ENCODE peak calls at places on chromosome 2, in seven cellular contexts. M is upper lobe of left lung, C is foreskin fibroblast, Y is mammary epithelial cell, E is fibroblast of the aortic adventitia, N is AG09319, V is upper lobe of right lung. S is an unnamed sample.

GRCh38 chr2:106159867-106160785 is 34.0 kb downstream of the UXS1 start:
- DNase-seq in M (no peak), C (no peak), Y (no peak), E (no peak), N (no peak), V (no peak), S (peak)

GRCh38 chr2:86256982-86257381 is 57.7 kb downstream of the MRPL35 start:
- DNase-seq in M (no peak), C (no peak), Y (peak), E (no peak), N (no peak), V (no peak), S (no peak)

GRCh38 chr2:129314120-129314519 is 665.3 kb upstream of the RAB6C start:
- DNase-seq in M (no peak), C (no peak), Y (no peak), E (no peak), N (no peak), V (no peak), S (no peak)

GRCh38 chr2:98478861-98479770 is 34.5 kb downstream of the INPP4A start:
- DNase-seq in M (no peak), C (no peak), Y (peak), E (no peak), N (no peak), V (no peak), S (peak)

GRCh38 chr2:156483741-156484173 is 47.6 kb downstream of the GPD2 start:
- DNase-seq in M (no peak), C (no peak), Y (no peak), E (peak), N (no peak), V (no peak), S (no peak)

GRCh38 chr2:43083278-43083677 is 143.1 kb downstream of the ZFP36L2 start:
- DNase-seq in M (peak), C (no peak), Y (no peak), E (peak), N (no peak), V (no peak), S (no peak)

GRCh38 chr2:188475945-188476344 is 184.3 kb downstream of the GULP1 start:
- DNase-seq in M (no peak), C (peak), Y (peak), E (peak), N (peak), V (no peak), S (no peak)

GRCh38 chr2:19124135-19124534 is 234.3 kb downstream of the OSR1 start:
- DNase-seq in M (no peak), C (peak), Y (peak), E (peak), N (no peak), V (no peak), S (no peak)

GRCh38 chr2:201465524-201465971 is 14.0 kb downstream of the STRADB start:
- DNase-seq in M (no peak), C (peak), Y (no peak), E (peak), N (no peak), V (no peak), S (no peak)

GRCh38 chr2:12811916-12812315 is 95.2 kb downstream of the TRIB2 start:
- DNase-seq in M (no peak), C (peak), Y (no peak), E (no peak), N (no peak), V (no peak), S (no peak)

GRCh38 chr2:84417453-84417852 is 41.6 kb downstream of the SUCLG1 start:
- DNase-seq in M (no peak), C (no peak), Y (peak), E (no peak), N (no peak), V (no peak), S (no peak)

GRCh38 chr2:7919510-7919909 is 762.3 kb upstream of the ID2 start:
- DNase-seq in M (no peak), C (no peak), Y (no peak), E (no peak), N (no peak), V (no peak), S (no peak)

GRCh38 chr2:241559489-241560180 is 1.1 kb downstream of the BOK start:
- DNase-seq in M (no peak), C (peak), Y (peak), E (peak), N (no peak), V (peak), S (no peak)

GRCh38 chr2:28583899-28584553 is 88.2 kb downstream of the PLB1 start:
- DNase-seq in M (peak), C (peak), Y (peak), E (peak), N (peak), V (peak), S (peak)

GRCh38 chr2:158025263-158025996 is 76.2 kb upstream of the UPP2 start:
- DNase-seq in M (no peak), C (peak), Y (no peak), E (peak), N (peak), V (no peak), S (no peak)

GRCh38 chr2:127193948-127194267 is 26.2 kb downstream of the CYP27C1 start:
- DNase-seq in M (no peak), C (no peak), Y (no peak), E (peak), N (no peak), V (no peak), S (no peak)

GRCh38 chr2:214774108-214774507 is 35.4 kb downstream of the BARD1 start:
- DNase-seq in M (no peak), C (peak), Y (peak), E (peak), N (no peak), V (no peak), S (no peak)

GRCh38 chr2:108449410-108450200 is 599 bp downstream of the GCC2 start:
- DNase-seq in M (peak), C (peak), Y (no peak), E (peak), N (no peak), V (no peak), S (peak)

GRCh38 chr2:202249521-202249850 is 11.1 kb upstream of the SUMO1 start:
- DNase-seq in M (no peak), C (no peak), Y (peak), E (no peak), N (no peak), V (no peak), S (no peak)

GRCh38 chr2:74063486-74063885 is 78.8 kb downstream of the TET3 start:
- DNase-seq in M (no peak), C (peak), Y (no peak), E (no peak), N (no peak), V (no peak), S (no peak)

GRCh38 chr2:187408926-187409325 is 39.1 kb downstream of the CALCRL start:
- DNase-seq in M (no peak), C (no peak), Y (no peak), E (no peak), N (no peak), V (no peak), S (no peak)

GRCh38 chr2:136025057-136025973 is 39.9 kb upstream of the DARS1 start:
- DNase-seq in M (peak), C (peak), Y (no peak), E (peak), N (no peak), V (peak), S (peak)

GRCh38 chr2:28869494-28870145 is 489 bp downstream of the TRMT61B start:
- DNase-seq in M (peak), C (peak), Y (no peak), E (peak), N (no peak), V (no peak), S (peak)

GRCh38 chr2:38791747-38792146 is 13.7 kb downstream of the GEMIN6 start:
- DNase-seq in M (no peak), C (no peak), Y (no peak), E (no peak), N (no peak), V (no peak), S (no peak)

GRCh38 chr2:216665240-216665639 is 30.1 kb downstream of the IGFBP5 start:
- DNase-seq in M (no peak), C (no peak), Y (peak), E (peak), N (no peak), V (no peak), S (no peak)

GRCh38 chr2:29610569-29610968 is 310.8 kb downstream of the ALK start:
- DNase-seq in M (no peak), C (no peak), Y (no peak), E (no peak), N (no peak), V (no peak), S (no peak)

GRCh38 chr2:101173707-101174295 is 22.6 kb upstream of the TBC1D8 start:
- DNase-seq in M (peak), C (no peak), Y (no peak), E (no peak), N (no peak), V (no peak), S (peak)

GRCh38 chr2:28398101-28398834 is 5.6 kb downstream of the FOSL2 start:
- DNase-seq in M (peak), C (peak), Y (peak), E (peak), N (no peak), V (no peak), S (no peak)

GRCh38 chr2:11450791-11451190 is 15.2 kb downstream of the E2F6 start:
- DNase-seq in M (no peak), C (no peak), Y (no peak), E (no peak), N (no peak), V (no peak), S (no peak)

GRCh38 chr2:67516899-67517530 is 119.9 kb downstream of the ETAA1 start:
- DNase-seq in M (no peak), C (peak), Y (no peak), E (peak), N (peak), V (no peak), S (no peak)

GRCh38 chr2:136139601-136140000 is 21.7 kb upstream of the CXCR4 start:
- DNase-seq in M (no peak), C (no peak), Y (no peak), E (no peak), N (no peak), V (no peak), S (no peak)

GRCh38 chr2:107809835-107810234 is 16.9 kb upstream of the RGPD4 start:
- DNase-seq in M (no peak), C (no peak), Y (no peak), E (no peak), N (no peak), V (no peak), S (no peak)

GRCh38 chr2:72921866-72922265 is 4.5 kb downstream of the EMX1 start:
- DNase-seq in M (peak), C (no peak), Y (no peak), E (no peak), N (no peak), V (no peak), S (no peak)

GRCh38 chr2:203585541-203585940 is 50.4 kb upstream of the RAPH1 start:
- DNase-seq in M (no peak), C (no peak), Y (no peak), E (no peak), N (no peak), V (no peak), S (no peak)

GRCh38 chr2:182240862-182241371 is 185.9 kb downstream of the PDE1A start:
- DNase-seq in M (peak), C (no peak), Y (peak), E (peak), N (no peak), V (no peak), S (peak)

DNA sequence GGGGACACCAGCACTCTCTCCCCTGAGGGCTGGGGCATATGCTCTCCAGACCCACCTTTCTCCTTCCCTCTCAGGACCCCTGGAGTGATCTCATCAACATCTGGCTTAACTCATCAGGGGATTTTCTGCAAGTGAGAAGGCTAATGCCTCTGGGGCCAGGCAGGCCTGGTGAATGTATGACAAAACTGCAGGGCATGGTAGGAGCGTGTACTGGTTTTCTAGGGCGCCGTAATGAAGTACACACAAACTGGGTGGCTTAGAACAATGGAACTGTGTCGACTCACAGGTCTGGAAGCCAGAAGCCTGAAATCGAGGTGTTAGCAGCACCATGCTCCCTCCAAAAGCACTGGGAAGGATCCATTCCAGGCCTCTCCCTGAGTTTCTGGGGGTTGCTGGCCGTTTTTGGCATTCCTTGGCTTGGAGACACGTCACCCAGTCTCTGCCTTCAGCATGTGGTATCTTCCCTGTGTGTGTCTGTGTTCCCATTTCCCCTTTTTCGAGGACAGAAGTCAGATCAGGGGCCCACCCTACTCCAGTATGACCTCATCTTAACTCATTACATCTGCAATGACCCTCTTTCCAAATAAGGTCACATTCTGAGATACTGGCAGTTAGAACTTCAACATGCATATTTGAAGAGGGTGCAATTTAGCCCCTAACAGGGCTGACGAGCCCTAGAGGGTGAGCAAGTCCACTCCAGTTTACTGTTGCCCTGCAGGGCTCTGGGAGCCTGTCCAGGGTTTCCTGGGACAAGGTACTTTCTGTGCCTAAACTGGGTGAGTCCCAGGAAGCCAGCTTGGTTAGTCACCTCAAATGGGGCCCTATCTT is 45.5 kb upstream of the CAB39 start:
- DNase-seq in M (peak), C (peak), Y (peak), E (peak), N (no peak), V (no peak), S (peak)
- TF ChIP-seq CTCF in M (no peak), C (no peak), Y (no peak), E (no peak), N (no peak), V (no peak), S (no peak)

DNA sequence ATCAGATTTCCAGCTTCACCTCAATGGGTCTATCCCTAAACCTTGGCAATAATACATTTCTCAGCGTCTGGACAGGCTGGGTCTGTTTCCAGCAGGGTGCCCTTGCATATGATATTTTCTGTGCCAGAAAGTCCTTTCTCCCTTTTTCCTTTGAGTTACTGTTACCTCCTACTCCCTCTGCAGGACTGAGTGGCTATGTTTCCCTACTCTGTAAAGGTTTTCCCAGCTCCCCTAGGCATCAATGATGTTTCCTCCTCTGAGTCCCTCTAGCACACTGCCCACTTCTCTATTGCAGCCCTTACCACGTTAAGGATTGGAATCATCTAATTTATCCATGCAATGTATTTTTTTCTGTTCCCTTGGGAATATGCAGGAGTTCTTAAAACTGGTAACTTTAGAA is 118.3 kb upstream of the REV1 start:
- DNase-seq in M (no peak), C (no peak), Y (no peak), E (no peak), N (no peak), V (no peak), S (no peak)
- TF ChIP-seq CTCF in M (no peak), C (peak), Y (no peak), E (no peak), N (peak), V (no peak), S (no peak)

DNA sequence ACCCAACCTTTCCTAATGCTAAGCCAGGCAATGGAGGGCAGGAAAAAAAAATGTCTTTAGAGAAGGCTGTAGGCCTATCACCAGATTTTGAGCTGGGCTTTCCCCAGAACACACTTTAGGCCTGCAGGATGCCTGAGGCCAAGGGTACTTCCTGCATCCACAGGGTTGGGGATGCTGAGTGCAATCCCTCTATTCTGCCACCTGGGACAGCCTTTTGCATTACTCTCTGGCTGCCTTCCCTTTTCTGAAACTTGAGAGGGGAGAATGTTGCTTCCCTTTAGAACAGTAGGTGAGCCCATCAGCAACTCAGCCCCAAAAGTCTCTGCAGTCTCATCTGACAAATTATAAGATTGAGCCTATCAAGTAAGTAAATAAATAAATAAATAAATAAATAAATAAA is 195.2 kb downstream of the SLC8A1 start:
- DNase-seq in M (no peak), C (no peak), Y (peak), E (no peak), N (no peak), V (no peak), S (no peak)
- TF ChIP-seq CTCF in M (no peak), C (peak), Y (peak), E (peak), N (no peak), V (no peak), S (no peak)

DNA sequence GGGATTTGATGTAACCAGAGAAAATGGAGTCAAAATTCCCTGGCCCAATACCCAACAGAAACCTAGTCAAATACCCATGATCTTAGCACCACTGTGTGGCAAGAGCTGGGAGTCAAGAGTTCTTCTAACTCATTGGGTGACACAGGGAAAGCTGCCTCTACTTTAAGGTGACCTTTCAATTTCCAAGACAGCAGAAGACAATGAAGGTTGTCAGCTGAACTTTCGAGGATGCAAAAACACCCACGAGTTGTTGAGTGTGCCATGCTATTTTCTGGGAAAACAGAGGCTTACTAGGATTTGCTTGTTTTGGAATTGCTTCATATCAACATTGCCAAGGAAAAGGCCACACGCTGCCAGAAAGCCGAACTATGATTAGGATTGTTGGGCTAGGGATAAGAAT is 61.6 kb upstream of the CYRIA start:
- DNase-seq in M (no peak), C (no peak), Y (no peak), E (peak), N (no peak), V (no peak), S (no peak)
- TF ChIP-seq CTCF in M (no peak), C (no peak), Y (no peak), E (no peak), N (no peak), V (peak), S (no peak)

GRCh38 chr2:104733544-104733943 is 120.4 kb upstream of the POU3F3 start:
- DNase-seq in M (no peak), C (no peak), Y (no peak), E (no peak), N (no peak), V (no peak), S (peak)
- TF ChIP-seq CTCF in M (no peak), C (no peak), Y (peak), E (no peak), N (peak), V (peak), S (peak)

GRCh38 chr2:223247136-223247535 is 195.1 kb downstream of the KCNE4 start:
- DNase-seq in M (no peak), C (peak), Y (peak), E (peak), N (peak), V (no peak), S (peak)
- TF ChIP-seq CTCF in M (no peak), C (peak), Y (peak), E (peak), N (peak), V (peak), S (no peak)

DNA sequence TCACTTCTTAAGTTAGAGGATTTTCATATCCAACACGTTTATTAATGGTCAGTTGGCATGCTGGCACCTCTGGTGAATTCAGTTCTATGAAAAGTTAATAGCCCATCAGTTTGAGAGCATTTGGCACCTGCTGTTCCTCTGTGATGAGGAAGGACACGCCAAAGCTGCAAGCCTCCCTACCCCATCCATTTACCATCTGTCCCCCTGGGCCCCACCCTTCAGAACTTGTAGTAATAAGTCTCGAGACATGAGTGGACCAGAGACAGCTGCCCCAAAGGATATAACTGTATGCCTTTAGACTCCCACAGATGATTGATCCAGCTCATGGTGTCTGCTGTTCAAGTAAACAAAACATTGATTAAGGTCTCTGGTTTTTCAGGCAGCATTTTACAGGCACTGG is 6.3 kb downstream of the OST4 start:
- DNase-seq in M (no peak), C (no peak), Y (no peak), E (no peak), N (no peak), V (no peak), S (no peak)
- TF ChIP-seq CTCF in M (no peak), C (no peak), Y (no peak), E (no peak), N (no peak), V (no peak), S (no peak)

GRCh38 chr2:238152811-238153688 is 5.7 kb upstream of the ERFE start:
- DNase-seq in M (no peak), C (no peak), Y (no peak), E (no peak), N (no peak), V (no peak), S (no peak)
- TF ChIP-seq CTCF in M (no peak), C (peak), Y (no peak), E (peak), N (peak), V (peak), S (peak)

GRCh38 chr2:70985956-70986355 is 7.5 kb downstream of the ANKRD53 start:
- DNase-seq in M (no peak), C (no peak), Y (no peak), E (no peak), N (no peak), V (no peak), S (no peak)

GRCh38 chr2:70986499-70987189 is 8.0 kb downstream of the TEX261 start:
- DNase-seq in M (no peak), C (no peak), Y (no peak), E (no peak), N (no peak), V (peak), S (no peak)

GRCh38 chr2:70988151-70988550 is 6.5 kb downstream of the TEX261 start:
- DNase-seq in M (no peak), C (no peak), Y (no peak), E (peak), N (no peak), V (peak), S (no peak)

GRCh38 chr2:70988726-70989648 is 5.7 kb downstream of the TEX261 start:
- DNase-seq in M (peak), C (no peak), Y (no peak), E (no peak), N (no peak), V (peak), S (no peak)

DNA sequence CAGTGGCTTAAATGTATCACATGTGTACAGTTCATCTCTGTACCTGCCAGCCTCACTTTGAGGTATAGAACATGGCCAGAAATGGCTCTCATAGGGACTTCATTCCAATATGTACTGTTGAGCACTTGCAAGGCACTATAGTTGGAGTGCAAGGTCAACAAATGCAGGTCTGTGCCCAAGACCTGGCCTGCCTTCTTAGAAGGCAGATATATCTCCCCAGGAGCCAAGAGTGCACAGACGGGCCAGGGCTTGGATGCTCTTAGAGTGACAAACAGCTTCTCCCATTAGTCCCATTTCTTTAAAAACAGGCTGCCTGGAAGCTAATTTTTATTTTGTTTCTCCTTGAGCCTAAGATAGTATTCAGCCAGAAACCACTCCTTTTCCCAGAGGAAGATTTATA is 7.3 kb downstream of the TEX261 start:
- DNase-seq in M (no peak), C (no peak), Y (no peak), E (no peak), N (no peak), V (no peak), S (no peak)
- TF ChIP-seq CTCF in M (no peak), C (no peak), Y (no peak), E (no peak), N (no peak), V (no peak), S (no peak)